ENCODE peak calls at places on chromosomes 11 and 22, in six cellular contexts. P is stimulated activated CD8-positive, alpha-beta memory T cell treated with anti-CD3 and anti-CD28 coated beads, Interleukin-7, amount 100 ng/mL, for 48 hours; G is fibroblast of gingiva; Q is posterior cingulate gyrus; J is GM13977; U is GM13976. M is an unnamed sample.

GRCh38 chr11:104490182-104490581 is 326.2 kb upstream of the PDGFD start:
- DNase-seq in P (no peak), G (no peak), Q (no peak), J (no peak), U (no peak), M (no peak)

GRCh38 chr22:50169774-50170341 is 673 bp upstream of the PANX2 start:
- DNase-seq in P (no peak), G (peak; percentile 19), Q (peak; percentile 88), J (peak; percentile 70), U (peak; percentile 73), M (no peak)

GRCh38 chr11:57274904-57275498 is 38.0 kb upstream of the APLNR start:
- DNase-seq in P (no peak), G (no peak), Q (no peak), J (no peak), U (no peak), M (no peak)

GRCh38 chr11:75597636-75598035 is 35.6 kb downstream of the SERPINH1 start:
- DNase-seq in P (no peak), G (no peak), Q (peak; percentile 48), J (peak; percentile 66), U (peak; percentile 66), M (no peak)

GRCh38 chr22:50730941-50731661 is 6.9 kb upstream of the ACR start:
- DNase-seq in P (no peak), G (no peak), Q (peak; percentile 83), J (no peak), U (no peak), M (no peak)

GRCh38 chr11:76212086-76213035 is 6.1 kb upstream of the WNT11 start:
- DNase-seq in P (no peak), G (no peak), Q (no peak), J (no peak), U (no peak), M (no peak)

GRCh38 chr11:108669261-108669660 is 4.4 kb downstream of the DDX10 start:
- DNase-seq in P (no peak), G (no peak), Q (no peak), J (no peak), U (no peak), M (no peak)

GRCh38 chr22:48091656-48092223 is 1329.3 kb downstream of the TBC1D22A start:
- DNase-seq in P (no peak), G (no peak), Q (no peak), J (no peak), U (no peak), M (no peak)

GRCh38 chr11:22938691-22939090 is 78.4 kb upstream of the CCDC179 start:
- DNase-seq in P (no peak), G (no peak), Q (no peak), J (no peak), U (no peak), M (no peak)

GRCh38 chr11:67558084-67558772 is 25.4 kb upstream of the GSTP1 start:
- DNase-seq in P (no peak), G (no peak), Q (no peak), J (no peak), U (peak; percentile 72), M (no peak)

GRCh38 chr11:63999349-64000025 is 13.2 kb downstream of the OTUB1 start:
- DNase-seq in P (no peak), G (no peak), Q (peak; percentile 89), J (peak; percentile 88), U (peak; percentile 84), M (peak; percentile 55)

GRCh38 chr22:24810043-24810749 is 4.2 kb downstream of the SGSM1 start:
- DNase-seq in P (no peak), G (peak; percentile 29), Q (peak; percentile 92), J (no peak), U (no peak), M (no peak)

GRCh38 chr11:134283461-134284230 is 7.5 kb downstream of the GLB1L3 start:
- DNase-seq in P (no peak), G (no peak), Q (peak; percentile 59), J (no peak), U (no peak), M (no peak)

GRCh38 chr22:41050873-41051272 is 41.5 kb upstream of the EP300 start:
- DNase-seq in P (no peak), G (peak; percentile 41), Q (peak; percentile 21), J (no peak), U (no peak), M (no peak)

GRCh38 chr11:9615031-9615451 is 41.6 kb downstream of the WEE1 start:
- DNase-seq in P (no peak), G (no peak), Q (no peak), J (peak; percentile 78), U (peak; percentile 73), M (no peak)

GRCh38 chr11:8839957-8840945 is 70.7 kb upstream of the AKIP1 start:
- DNase-seq in P (no peak), G (no peak), Q (peak; percentile 90), J (no peak), U (peak; percentile 36), M (no peak)

GRCh38 chr11:114273071-114273470 is 23.1 kb upstream of the NNMT start:
- DNase-seq in P (no peak), G (no peak), Q (no peak), J (no peak), U (no peak), M (no peak)

GRCh38 chr11:35232961-35233360 is 94.0 kb downstream of the CD44 start:
- DNase-seq in P (no peak), G (peak; percentile 47), Q (no peak), J (no peak), U (no peak), M (no peak)

GRCh38 chr11:44815917-44816456 is 89.2 kb downstream of the TSPAN18 start:
- DNase-seq in P (no peak), G (no peak), Q (peak; percentile 22), J (no peak), U (no peak), M (no peak)